ENCODE peak calls at places on chromosomes 16 and 17, in six cellular contexts. Q is non-pigmented ciliary epithelial cell, S is RPMI8226, B is A172, R is PC-9, A is AML-193. U is an unnamed sample.

GRCh38 chr16:85759631-85760419 is 8.9 kb upstream of the C16orf74 start:
- DNase-seq in Q (no peak), S (peak; percentile 60), B (peak; percentile 27), R (peak; percentile 71), A (peak; percentile 42), U (peak; percentile 75)

GRCh38 chr17:78697122-78697845 is 84.8 kb downstream of the CYTH1 start:
- DNase-seq in Q (no peak), S (no peak), B (peak; percentile 58), R (no peak), A (no peak), U (no peak)

GRCh38 chr17:64183815-64184397 is 54.0 kb upstream of the ERN1 start:
- DNase-seq in Q (no peak), S (no peak), B (peak; percentile 75), R (no peak), A (no peak), U (no peak)

GRCh38 chr16:66871840-66872239 is 8.5 kb upstream of the PDP2 start:
- DNase-seq in Q (no peak), S (no peak), B (no peak), R (no peak), A (no peak), U (no peak)

GRCh38 chr17:44083250-44083849 is 12.8 kb downstream of the G6PC3 start:
- DNase-seq in Q (no peak), S (peak; percentile 57), B (peak; percentile 50), R (peak; percentile 63), A (no peak), U (peak; percentile 13)

GRCh38 chr17:82675476-82676245 is 22.8 kb downstream of the RAB40B start:
- DNase-seq in Q (no peak), S (no peak), B (no peak), R (no peak), A (no peak), U (no peak)

GRCh38 chr16:27798241-27798640 is 248.3 kb downstream of the KATNIP start:
- DNase-seq in Q (no peak), S (no peak), B (no peak), R (no peak), A (no peak), U (no peak)

GRCh38 chr17:40672654-40673053 is 7.7 kb upstream of the KRT222 start:
- DNase-seq in Q (no peak), S (no peak), B (no peak), R (no peak), A (no peak), U (no peak)

GRCh38 chr17:30380106-30380420 is 1.3 kb downstream of the CPD start:
- DNase-seq in Q (no peak), S (peak; percentile 9), B (no peak), R (no peak), A (peak; percentile 29), U (peak; percentile 35)

GRCh38 chr16:55052335-55053070 is 121.8 kb downstream of the IRX5 start:
- DNase-seq in Q (no peak), S (no peak), B (no peak), R (no peak), A (no peak), U (no peak)